ENCODE peak calls at places on chromosomes 5 and 9, in eight cellular contexts. C, K, O, J, A, D, M and W are unnamed samples.
A peak's percentile ranks its signal among the peaks of the same experiment; 100 is the strongest.

GRCh38 chr5:159682623-159683022 is 233.7 kb upstream of the ADRA1B start:
- DNase-seq in K (no peak), J (peak; percentile 18), D (no peak), M (peak; percentile 12), O (no peak), A (no peak), C (no peak), W (no peak)

GRCh38 chr9:94298949-94299599 is 29.4 kb downstream of the NUTM2F start:
- DNase-seq in M (no peak), O (no peak), K (no peak), D (no peak), J (peak; percentile 49), A (no peak), C (no peak), W (no peak)

GRCh38 chr9:132472199-132472598 is 62.2 kb downstream of the CFAP77 start:
- DNase-seq in D (no peak), C (no peak), A (no peak), J (no peak), K (no peak), M (no peak), O (no peak), W (no peak)

GRCh38 chr5:68770566-68770965 is 323.2 kb upstream of the SLC30A5 start:
- DNase-seq in O (no peak), C (no peak), J (no peak), D (no peak), A (no peak), K (no peak), M (no peak), W (no peak)

GRCh38 chr9:16825971-16826370 is 44.5 kb downstream of the BNC2 start:
- DNase-seq in J (peak; percentile 64), A (no peak), C (peak; percentile 86), K (peak; percentile 82), D (no peak), O (no peak), M (no peak), W (no peak)

GRCh38 chr5:34897646-34898045 is 17.7 kb downstream of the RAD1 start:
- DNase-seq in J (no peak), K (no peak), O (no peak), C (no peak), A (no peak), M (no peak), D (no peak), W (no peak)

GRCh38 chr5:93580387-93581100 is 475 bp downstream of the NR2F1-AS1 start:
- DNase-seq in M (peak; percentile 26), C (no peak), A (no peak), J (peak; percentile 62), D (no peak), O (no peak), K (no peak), W (peak; percentile 37)

GRCh38 chr5:175709276-175709781 is 51.5 kb downstream of the HRH2 start:
- DNase-seq in K (no peak), J (no peak), O (no peak), D (no peak), M (no peak), A (no peak), C (no peak), W (no peak)

GRCh38 chr9:35818341-35818740 is 3.5 kb upstream of the HINT2 start:
- DNase-seq in C (no peak), O (no peak), K (no peak), M (no peak), D (no peak), A (no peak), J (no peak), W (no peak)

GRCh38 chr9:13811876-13812275 is 502.1 kb downstream of the NFIB start:
- DNase-seq in J (no peak), A (no peak), K (no peak), D (no peak), M (no peak), C (no peak), O (no peak), W (no peak)

GRCh38 chr5:175885813-175886212 is 14.4 kb downstream of the CPLX2 start:
- DNase-seq in C (no peak), M (no peak), D (no peak), K (no peak), O (no peak), A (no peak), J (peak; percentile 2), W (peak; percentile 18)

GRCh38 chr5:132079619-132080018 is 6.0 kb downstream of the CSF2 start:
- DNase-seq in D (no peak), O (no peak), A (no peak), C (no peak), J (no peak), M (no peak), K (no peak), W (no peak)

GRCh38 chr5:96066386-96066719 is 104.7 kb upstream of the ELL2 start:
- DNase-seq in K (no peak), C (no peak), J (no peak), A (no peak), D (no peak), O (no peak), M (no peak), W (no peak)

GRCh38 chr9:113687680-113688371 is 188.3 kb upstream of the ZNF618 start:
- DNase-seq in K (no peak), M (no peak), A (no peak), D (no peak), C (no peak), O (no peak), J (no peak), W (no peak)

GRCh38 chr9:77707696-77708095 is 59.6 kb upstream of the GNA14 start:
- DNase-seq in A (peak; percentile 53), M (peak; percentile 82), D (no peak), J (peak; percentile 99), O (peak; percentile 76), C (peak; percentile 95), K (peak; percentile 98), W (peak; percentile 64)

GRCh38 chr5:96080557-96080956 is 118.9 kb upstream of the ELL2 start:
- DNase-seq in O (no peak), D (no peak), A (no peak), C (no peak), K (peak; percentile 82), M (peak; percentile 58), J (peak; percentile 63), W (no peak)

GRCh38 chr9:112552229-112553050 is 65.8 kb downstream of the KIAA1958 start:
- DNase-seq in O (no peak), D (no peak), C (no peak), K (no peak), J (no peak), M (no peak), A (no peak), W (no peak)

GRCh38 chr9:112547712-112548440 is 61.2 kb downstream of the KIAA1958 start:
- DNase-seq in O (no peak), M (no peak), J (no peak), C (no peak), A (no peak), K (no peak), D (no peak), W (no peak)

GRCh38 chr9:112553256-112553826 is 66.7 kb downstream of the KIAA1958 start:
- DNase-seq in M (no peak), J (no peak), K (no peak), A (no peak), C (no peak), O (no peak), D (no peak), W (no peak)

GRCh38 chr9:112548836-112549235 is 62.2 kb downstream of the KIAA1958 start:
- DNase-seq in M (no peak), C (no peak), J (no peak), O (no peak), K (no peak), D (no peak), A (no peak), W (no peak)

DNA sequence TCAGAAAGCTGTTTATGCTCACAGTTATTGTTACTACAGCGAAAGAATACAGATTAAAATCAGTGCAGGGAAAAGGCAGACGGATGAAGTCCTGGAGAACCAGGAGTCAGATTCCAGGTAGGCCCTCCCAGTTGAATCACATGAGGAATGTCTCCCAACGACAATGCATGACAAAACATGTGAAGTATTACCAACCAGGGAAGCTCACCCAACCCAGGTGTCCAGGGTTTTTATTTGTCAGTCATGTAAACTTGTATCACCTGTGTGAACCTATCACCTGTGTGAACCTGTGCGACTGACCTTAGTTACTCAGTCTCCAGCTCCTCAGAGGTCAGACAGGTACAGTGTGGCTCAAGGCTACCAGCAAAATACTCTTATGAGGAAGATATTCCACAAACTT is 63.9 kb downstream of the KIAA1958 start:
- DNase-seq in C (no peak), D (no peak), K (no peak), O (no peak), A (no peak), J (no peak), M (no peak), W (no peak)
- TF ChIP-seq CTCF in C (no peak), D (no peak), K (no peak), O (no peak), A (no peak), J (no peak), M (no peak), W (no peak)

DNA sequence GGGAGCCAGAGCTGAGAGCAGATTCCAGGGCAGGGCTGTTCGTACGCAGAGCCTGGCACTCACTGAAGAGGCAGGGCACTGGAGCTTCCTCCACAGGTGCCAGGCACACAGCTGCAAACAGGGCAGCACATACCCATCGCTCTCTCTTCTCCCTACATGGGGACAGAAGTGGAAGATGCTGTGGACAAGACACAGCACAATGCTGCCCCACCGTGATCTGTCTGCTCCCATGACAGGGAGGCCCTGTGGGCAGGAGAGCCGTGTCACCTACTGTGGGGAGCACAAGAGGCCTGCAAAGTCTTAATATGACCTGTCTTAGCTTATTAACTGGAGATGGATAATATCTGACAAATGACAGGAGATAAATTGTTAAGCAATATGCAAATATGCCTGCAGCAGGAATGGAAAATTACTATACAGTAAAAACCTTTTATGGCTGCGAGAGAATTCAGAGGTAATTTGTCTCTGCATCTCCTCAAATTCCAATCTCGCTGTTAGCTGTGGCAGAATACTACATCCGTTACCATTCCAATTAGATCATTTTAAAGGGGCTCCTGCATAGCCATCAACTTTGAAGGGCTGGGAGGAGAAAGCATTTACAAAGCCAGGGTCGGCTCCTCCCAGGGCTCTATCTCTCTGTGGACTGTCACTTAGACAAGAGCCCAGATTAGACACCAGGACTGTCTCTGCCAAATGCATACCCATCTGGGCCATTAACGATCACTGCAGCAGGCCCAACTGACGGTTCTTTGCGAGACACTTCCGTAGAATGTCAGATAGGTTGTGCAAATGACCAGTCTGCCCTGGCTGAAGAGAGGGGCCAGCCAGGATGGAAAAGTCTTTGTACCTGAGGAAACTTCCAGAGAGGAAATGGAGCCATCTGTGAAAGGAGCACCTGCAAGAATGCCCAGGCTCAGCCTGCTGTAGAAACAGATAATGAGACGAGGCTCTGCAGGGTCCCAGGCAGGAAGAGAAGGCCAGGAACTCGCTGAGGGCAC is 90.7 kb upstream of the FSTL4 start:
- DNase-seq in D (no peak), A (no peak), O (no peak), C (no peak), J (no peak), M (no peak), K (no peak), W (no peak)
- TF ChIP-seq CTCF in D (no peak), A (no peak), O (peak; percentile 36), C (no peak), J (no peak), M (no peak), K (no peak), W (no peak)

GRCh38 chr5:179343902-179344300 is 1.4 kb downstream of the ADAMTS2 start:
- DNase-seq in O (no peak), M (no peak), A (no peak), D (no peak), C (no peak), J (peak; percentile 44), K (peak; percentile 67), W (no peak)
- TF ChIP-seq CTCF in O (peak; percentile 23), M (no peak), A (peak; percentile 16), D (no peak), C (peak; percentile 66), J (peak; percentile 63), K (peak; percentile 58), W (no peak)

GRCh38 chr5:112308608-112309007 is 110.5 kb downstream of the EPB41L4A start:
- DNase-seq in M (no peak), A (no peak), K (no peak), O (no peak), J (no peak), D (no peak), C (no peak), W (no peak)
- TF ChIP-seq CTCF in M (no peak), A (no peak), K (no peak), O (no peak), J (no peak), D (no peak), C (no peak), W (no peak)